ENCODE peak calls at places on chromosomes 4 and X, in seven cellular contexts. F is T-helper 1 cell; I is tibial artery; X is ureter; E is breast epithelium; Q is stimulated activated CD4-positive, alpha-beta T cell treated with anti-CD3 and anti-CD28 coated beads, Interleukin-15, amount 100 ng/mL, for 1 hour; C is heart left ventricle. U is an unnamed sample.

GRCh38 chrX:149392896-149393295 is 112.2 kb downstream of the IDS start:
- DNase-seq in F (no peak), I (no peak), X (no peak), E (no peak), Q (no peak), C (no peak), U (no peak)

GRCh38 chrX:37746268-37746931 is 33.5 kb upstream of the CYBB start:
- DNase-seq in F (no peak), I (no peak), X (no peak), E (no peak), Q (no peak), C (no peak), U (no peak)

GRCh38 chr4:175450446-175450845 is 361.6 kb downstream of the GPM6A start:
- DNase-seq in F (no peak), I (no peak), X (no peak), E (no peak), Q (no peak), C (no peak), U (no peak)

GRCh38 chr4:145623831-145624230 is 4.6 kb downstream of the MMAA start:
- DNase-seq in F (no peak), I (no peak), X (no peak), E (no peak), Q (no peak), C (no peak), U (no peak)

GRCh38 chr4:8044699-8045098 is 105.0 kb upstream of the AFAP1 start:
- DNase-seq in F (no peak), I (no peak), X (no peak), E (no peak), Q (no peak), C (no peak), U (no peak)

GRCh38 chrX:29530520-29530919 is 684.8 kb upstream of the MAGEB2 start:
- DNase-seq in F (no peak), I (no peak), X (no peak), E (no peak), Q (no peak), C (no peak), U (no peak)

GRCh38 chr4:106594291-106594952 is 225.8 kb upstream of the GIMD1 start:
- DNase-seq in F (no peak), I (no peak), X (no peak), E (no peak), Q (no peak), C (no peak), U (no peak)

GRCh38 chr4:59971952-59972351 is 1228.2 kb upstream of the ADGRL3 start:
- DNase-seq in F (no peak), I (no peak), X (no peak), E (no peak), Q (no peak), C (no peak), U (no peak)

GRCh38 chr4:112897548-112897947 is 151.9 kb upstream of the ANK2 start:
- DNase-seq in F (no peak), I (no peak), X (no peak), E (no peak), Q (no peak), C (no peak), U (no peak)

GRCh38 chr4:858831-859451 is 33.0 kb upstream of the CPLX1 start:
- DNase-seq in F (no peak), I (no peak), X (no peak), E (no peak), Q (no peak), C (no peak), U (no peak)

GRCh38 chrX:153884136-153885076 is 1.6 kb downstream of the L1CAM start:
- DNase-seq in F (no peak), I (no peak), X (no peak), E (no peak), Q (no peak), C (peak), U (no peak)

GRCh38 chr4:140094701-140095420 is 59.1 kb downstream of the MAML3 start:
- DNase-seq in F (no peak), I (peak), X (peak), E (peak), Q (peak), C (peak), U (no peak)

U was measured in kidney epithelial cell.